ENCODE peak calls at places on chromosomes 7 and 10, in four cellular contexts. L is heart right ventricle, G is lung, P is aorta. O is an unnamed sample. For H3K4me1, the result is how much of the 10 kb centered on the place peaks cover.

GRCh38 chr10:51867956-51868355 is 168.6 kb upstream of the CSTF2T start:
- DNase-seq in L (no peak), G (no peak), P (no peak), O (no peak)

GRCh38 chr10:28354552-28354951 is 51.7 kb upstream of the MPP7 start:
- DNase-seq in L (no peak), G (no peak), P (no peak), O (no peak)

GRCh38 chr7:356087-356486 is 66.1 kb downstream of the FOXL3 start:
- DNase-seq in L (no peak), G (no peak), P (no peak), O (no peak)

GRCh38 chr7:101502466-101503098 is 126.5 kb downstream of the MYL10 start:
- DNase-seq in L (no peak), G (no peak), P (peak), O (no peak)

GRCh38 chr10:118725784-118726507 is 28.8 kb downstream of the CACUL1 start:
- DNase-seq in L (no peak), G (no peak), P (no peak), O (no peak)

GRCh38 chr10:17980796-17981195 is 29.1 kb downstream of the SLC39A12 start:
- DNase-seq in L (no peak), G (no peak), P (no peak), O (no peak)

GRCh38 chr7:126001344-126001743 is 1071.7 kb upstream of the POT1 start:
- DNase-seq in L (no peak), G (no peak), P (no peak), O (no peak)

GRCh38 chr7:146781352-146782116 is 664.9 kb downstream of the CNTNAP2 start:
- DNase-seq in L (no peak), G (no peak), P (no peak), O (no peak)

GRCh38 chr10:49474901-49475300 is 64.0 kb downstream of the ERCC6 start:
- DNase-seq in L (no peak), G (no peak), P (no peak), O (no peak)

GRCh38 chr7:2220030-2220429 is 12.7 kb downstream of the MAD1L1 start:
- DNase-seq in L (no peak), G (no peak), P (no peak), O (no peak)

GRCh38 chr7:105769951-105770628 is 106.3 kb downstream of the ATXN7L1 start:
- DNase-seq in L (no peak), G (no peak), P (no peak), O (no peak)

GRCh38 chr10:50325449-50326188 is 74.3 kb upstream of the ASAH2 start:
- DNase-seq in L (peak), G (no peak), P (peak), O (no peak)

GRCh38 chr7:30596043-30596641 is 1.5 kb downstream of the GARS1 start:
- DNase-seq in L (no peak), G (no peak), P (no peak), O (no peak)

GRCh38 chr7:44761207-44762161 is 12.8 kb downstream of the ZMIZ2 start:
- DNase-seq in L (peak), G (no peak), P (peak), O (no peak)

GRCh38 chr10:100888957-100889356 is 23.8 kb upstream of the SLF2 start:
- DNase-seq in L (no peak), G (no peak), P (no peak), O (no peak)

GRCh38 chr10:62399211-62399610 is 25.0 kb downstream of the ZNF365 start:
- DNase-seq in L (no peak), G (no peak), P (no peak), O (no peak)

GRCh38 chr7:130096243-130096827 is 26.0 kb downstream of the KLHDC10 start:
- DNase-seq in L (no peak), G (no peak), P (no peak), O (no peak)

GRCh38 chr7:68038621-68039314 is 1042.1 kb downstream of the TYW1 start:
- DNase-seq in L (no peak), G (no peak), P (no peak), O (no peak)

GRCh38 chr10:119496282-119496681 is 46.2 kb downstream of the RGS10 start:
- DNase-seq in L (no peak), G (no peak), P (no peak), O (no peak)

GRCh38 chr10:23344251-23344841 is at the start of gene C10orf67:
- DNase-seq in L (peak), G (peak), P (no peak), O (no peak)

GRCh38 chr7:29627631-29628030 is 64.0 kb downstream of the PRR15 start:
- DNase-seq in L (no peak), G (no peak), P (no peak), O (no peak)

GRCh38 chr7:103075337-103075918 is 488 bp downstream of the ARMC10 start:
- DNase-seq in L (peak), G (peak), P (peak), O (peak)

GRCh38 chr7:19982841-19983835 is 209.7 kb upstream of the TMEM196 start:
- DNase-seq in L (peak), G (no peak), P (no peak), O (no peak)

GRCh38 chr10:86651631-86652331 is 2.6 kb upstream of the OPN4 start:
- DNase-seq in L (no peak), G (no peak), P (peak), O (no peak)

DNA sequence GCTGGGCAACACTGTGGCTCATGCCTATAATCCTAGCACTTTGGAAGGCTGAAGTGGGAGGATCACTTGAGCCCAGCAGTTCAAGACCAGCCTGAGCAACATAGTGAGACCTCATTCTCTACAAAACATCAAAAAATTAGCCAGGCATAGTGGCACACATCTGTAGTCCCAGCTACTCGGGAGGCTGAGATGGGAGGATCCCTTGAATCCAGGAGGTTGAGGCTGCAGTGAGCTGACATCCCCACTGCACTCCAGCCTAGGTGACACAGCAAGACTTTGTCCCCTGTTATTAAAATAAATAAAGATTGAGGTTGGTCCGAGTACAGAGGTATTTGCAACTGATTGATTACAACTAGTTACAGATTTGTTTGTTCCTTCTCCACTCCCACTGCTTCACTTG is 44.1 kb downstream of the SKIDA1 start:
- DNase-seq in L (no peak), G (no peak), P (no peak), O (no peak)
- H3K27ac ChIP-seq in L (no peak), G (no peak), P (no peak), O (no peak)

DNA sequence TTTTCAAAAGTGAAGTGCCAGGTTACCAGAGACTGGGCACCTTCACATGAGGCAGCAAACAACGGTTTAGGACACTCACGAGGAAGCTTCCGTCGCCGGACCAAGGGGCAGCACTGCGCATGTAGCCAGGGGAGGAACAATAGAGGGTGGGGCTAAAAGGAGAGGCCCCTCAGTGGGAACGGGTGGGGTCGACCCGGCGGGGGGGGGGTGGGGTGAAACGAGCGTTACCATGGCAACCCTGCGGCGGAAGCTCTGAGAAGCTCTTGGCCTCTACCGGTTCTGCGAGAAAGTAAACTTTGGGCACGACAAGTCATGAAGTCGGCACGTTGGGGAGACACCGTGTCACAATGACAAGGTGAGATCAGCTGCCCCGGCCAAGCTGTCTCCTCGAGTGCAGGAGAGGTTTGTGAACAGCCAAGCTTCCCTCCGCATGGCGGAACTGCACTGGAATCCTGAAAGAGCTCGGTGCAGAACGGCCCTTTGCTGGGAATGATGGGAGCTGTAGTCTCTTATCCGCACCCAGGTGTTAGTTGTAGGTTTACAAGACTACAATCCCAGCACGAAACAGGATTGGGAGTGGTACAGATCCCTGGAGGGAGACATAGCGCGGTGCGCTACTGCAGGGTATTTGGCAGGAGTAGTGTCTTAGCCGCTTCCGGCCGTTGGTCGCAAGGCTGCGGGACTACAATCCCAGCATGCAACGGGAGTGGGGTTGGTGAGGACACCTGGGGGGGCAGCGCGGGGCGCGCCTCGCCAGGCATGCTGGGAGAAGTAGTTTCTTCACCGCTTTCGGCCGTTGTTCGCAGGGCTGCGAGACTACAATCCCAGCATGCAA is 72.8 kb upstream of the ZNF722 start:
- DNase-seq in L (peak), G (peak), P (peak), O (peak)
- H3K4me3 ChIP-seq in L (peak), G (peak), P (peak), O (peak)

DNA sequence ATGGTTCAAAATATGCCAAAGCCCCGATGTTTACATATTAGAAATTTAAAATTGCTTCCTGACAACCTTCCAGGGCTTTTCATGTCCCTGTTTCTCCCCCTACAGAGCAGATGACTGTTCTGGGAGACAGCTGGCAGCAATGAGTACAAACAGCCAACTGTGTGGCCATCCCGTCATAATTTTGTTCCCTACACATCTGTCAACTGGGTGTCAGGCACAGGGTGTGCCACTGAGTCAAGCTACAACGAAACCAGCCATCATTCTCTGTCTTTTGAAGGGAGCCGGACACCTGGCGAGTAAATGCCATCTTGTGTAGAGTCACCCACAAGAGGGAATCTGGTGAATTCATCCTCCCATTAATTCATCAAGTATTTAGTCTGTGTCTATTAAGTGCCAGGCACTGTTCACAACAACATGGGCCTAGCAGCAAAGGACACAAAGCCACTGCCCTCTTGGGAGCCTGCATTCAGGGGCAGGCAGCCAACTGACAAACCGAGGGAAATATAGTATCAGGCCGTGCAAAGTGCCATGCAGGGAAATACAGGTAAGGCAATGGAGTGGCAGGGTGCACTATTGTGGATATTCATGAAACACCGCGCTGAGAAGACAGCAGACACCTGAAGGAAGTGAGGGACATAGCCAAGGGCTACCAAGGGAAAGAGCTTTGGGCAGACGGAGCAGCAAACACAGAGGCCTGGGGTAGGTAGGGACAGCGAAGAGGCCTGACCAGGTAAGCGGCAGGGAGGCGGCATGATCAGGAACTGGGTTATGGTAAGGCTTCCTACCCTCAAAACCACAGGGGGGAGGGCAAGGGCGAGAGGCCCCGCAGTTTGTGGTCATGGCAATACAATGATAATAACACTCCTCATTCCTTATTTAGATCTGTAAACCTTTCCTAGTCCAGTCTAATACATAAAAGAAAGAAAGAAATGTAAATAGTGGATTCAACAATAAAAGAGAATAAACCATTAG is 213.6 kb downstream of the FAM107B start:
- DNase-seq in L (no peak), G (no peak), P (no peak), O (no peak)
- H3K4me1 ChIP-seq in L (under half), G (under half), P (under half), O (half or more)

GRCh38 chr10:26516540-26517101 is 78.5 kb downstream of the APBB1IP start:
- DNase-seq in L (no peak), G (no peak), P (no peak), O (no peak)
- H3K27ac ChIP-seq in L (no peak), G (no peak), P (no peak), O (no peak)

GRCh38 chr10:5973069-5973468 is 4.3 kb downstream of the IL15RA start:
- DNase-seq in L (no peak), G (no peak), P (no peak), O (no peak)

GRCh38 chr10:5971886-5972285 is 5.5 kb downstream of the IL15RA start:
- DNase-seq in L (no peak), G (peak), P (no peak), O (no peak)

GRCh38 chr10:5977471-5978370 is at the start of gene IL15RA:
- DNase-seq in L (peak), G (peak), P (peak), O (peak)

GRCh38 chr10:5976689-5977470 is 463 bp downstream of the IL15RA start:
- DNase-seq in L (peak), G (peak), P (peak), O (peak)

GRCh38 chr10:5975641-5976473 is 1.5 kb downstream of the IL15RA start:
- DNase-seq in L (peak), G (no peak), P (no peak), O (peak)
- H3K4me3 ChIP-seq in L (peak), G (peak), P (peak), O (peak)